ENCODE peak calls at places on chromosomes 13 and 19, in seven cellular contexts. P is left ventricle myocardium inferior; L is naive thymus-derived CD8-positive, alpha-beta T cell; C is ovary; R is CD4-positive, alpha-beta memory T cell; M is activated CD4-positive, alpha-beta T cell treated with anti-CD3 and anti-CD28 coated beads for 1 hour; Q is stimulated activated CD4-positive, alpha-beta T cell treated with anti-CD3 and anti-CD28 coated beads, TNF-alpha, amount 100 ng/mL, for 4 hours. Y is an unnamed sample.

GRCh38 chr19:46924874-46925547 is 64.2 kb downstream of the ARHGAP35 start:
- DNase-seq in P (no peak), L (no peak), C (no peak), R (no peak), M (no peak), Q (no peak), Y (no peak)

GRCh38 chr13:93603043-93603442 is 376.4 kb downstream of the GPC6 start:
- DNase-seq in P (no peak), L (no peak), C (no peak), R (no peak), M (no peak), Q (no peak), Y (no peak)

GRCh38 chr13:41780736-41781708 is 179.9 kb downstream of the VWA8 start:
- DNase-seq in P (no peak), L (no peak), C (no peak), R (no peak), M (no peak), Q (no peak), Y (no peak)

GRCh38 chr13:28488376-28489005 is 6.4 kb downstream of the FLT1 start:
- DNase-seq in P (no peak), L (no peak), C (no peak), R (no peak), M (no peak), Q (no peak), Y (no peak)

GRCh38 chr13:111519041-111519440 is 198.6 kb downstream of the TEX29 start:
- DNase-seq in P (no peak), L (no peak), C (no peak), R (no peak), M (no peak), Q (no peak), Y (no peak)

GRCh38 chr13:95023405-95023804 is 277.8 kb downstream of the ABCC4 start:
- DNase-seq in P (no peak), L (no peak), C (no peak), R (no peak), M (no peak), Q (no peak), Y (no peak)

GRCh38 chr19:10624585-10624984 is 768 bp upstream of the SLC44A2 start:
- DNase-seq in P (no peak), L (peak; percentile 40), C (no peak), R (peak; percentile 31), M (no peak), Q (no peak), Y (peak; percentile 14)

GRCh38 chr19:13953021-13953531 is 767 bp downstream of the DCAF15 start:
- DNase-seq in P (no peak), L (no peak), C (no peak), R (no peak), M (no peak), Q (no peak), Y (no peak)

GRCh38 chr19:13417054-13417453 is 89.2 kb downstream of the CACNA1A start:
- DNase-seq in P (peak; percentile 18), L (no peak), C (no peak), R (no peak), M (no peak), Q (no peak), Y (no peak)

GRCh38 chr13:98313938-98314292 is 136.8 kb upstream of the RNF113B start:
- DNase-seq in P (no peak), L (no peak), C (no peak), R (no peak), M (no peak), Q (no peak), Y (no peak)

GRCh38 chr13:112366907-112367646 is 9.1 kb upstream of the SPACA7 start:
- DNase-seq in P (no peak), L (no peak), C (no peak), R (no peak), M (no peak), Q (no peak), Y (no peak)

Y was measured in naive thymus-derived CD4-positive, alpha-beta T cell.